ENCODE peak calls at places on chromosomes 7 and 10, in five cellular contexts. G is HepG2, P is A549, I is K562, N is H1. O is an unnamed sample.

GRCh38 chr10:1151071-1152033 is 95.2 kb downstream of the WDR37 start:
- DNase-seq in G (no peak), P (no peak), I (no peak), N (no peak), O (no peak)

GRCh38 chr10:91208645-91209044 is 11.8 kb upstream of the PCGF5 start:
- DNase-seq in I (no peak), P (no peak), G (no peak), N (no peak), O (no peak)

GRCh38 chr10:103784723-103785418 is 70.5 kb downstream of the SH3PXD2A start:
- DNase-seq in G (no peak), I (no peak), P (no peak), N (no peak), O (no peak)

GRCh38 chr10:26326874-26327273 is 110.3 kb downstream of the GAD2 start:
- DNase-seq in G (no peak), P (no peak), N (no peak), I (no peak), O (no peak)

GRCh38 chr7:149369497-149369896 is 91.4 kb downstream of the ZNF777 start:
- DNase-seq in I (no peak), G (no peak), N (no peak), P (no peak), O (no peak)

GRCh38 chr10:77840636-77841035 is 85.9 kb downstream of the DLG5 start:
- DNase-seq in G (no peak), N (no peak), P (no peak), I (no peak), O (no peak)

GRCh38 chr7:158614695-158615094 is 27.1 kb upstream of the PTPRN2 start:
- DNase-seq in P (no peak), I (no peak), G (no peak), N (no peak), O (no peak)

GRCh38 chr7:156751319-156751718 is 110.7 kb downstream of the RNF32 start:
- DNase-seq in G (no peak), N (no peak), I (no peak), P (no peak), O (no peak)

GRCh38 chr7:98719396-98719795 is 102.3 kb downstream of the NPTX2 start:
- DNase-seq in I (no peak), G (no peak), P (no peak), N (no peak), O (no peak)

GRCh38 chr10:121036431-121036830 is 185.3 kb downstream of the WDR11 start:
- DNase-seq in N (no peak), I (no peak), G (no peak), P (no peak), O (no peak)

GRCh38 chr7:69430502-69431145 is 167.7 kb upstream of the AUTS2 start:
- DNase-seq in P (no peak), G (no peak), I (no peak), N (no peak), O (no peak)

GRCh38 chr10:42959833-42960232 is 117.0 kb upstream of the RET start:
- DNase-seq in N (no peak), I (no peak), G (no peak), P (no peak), O (no peak)

GRCh38 chr10:133276435-133277201 is at the start of gene ADAM8:
- DNase-seq in I (peak), P (no peak), G (no peak), N (peak), O (no peak)

GRCh38 chr10:45471531-45472310 is 97.7 kb downstream of the ALOX5 start:
- DNase-seq in G (peak), N (no peak), I (no peak), P (no peak), O (no peak)

GRCh38 chr10:118470470-118470869 is 125.0 kb downstream of the PRLHR start:
- DNase-seq in N (no peak), I (peak), P (no peak), G (no peak), O (no peak)

GRCh38 chr10:17344206-17344605 is 110.2 kb downstream of the ST8SIA6 start:
- DNase-seq in I (no peak), G (no peak), P (no peak), N (no peak), O (no peak)

GRCh38 chr10:65805993-65806392 is 1119.8 kb upstream of the LRRTM3 start:
- DNase-seq in I (no peak), N (no peak), P (no peak), G (no peak), O (no peak)

GRCh38 chr10:5774987-5775386 is 38.2 kb downstream of the GDI2 start:
- DNase-seq in N (no peak), P (no peak), G (no peak), I (no peak), O (no peak)

GRCh38 chr10:35517431-35518181 is 87.5 kb upstream of the GJD4 start:
- DNase-seq in I (no peak), N (no peak), G (no peak), P (no peak), O (no peak)

GRCh38 chr7:106111671-106112117 is 418 bp downstream of the SYPL1 start:
- DNase-seq in G (peak), N (no peak), P (peak), I (peak), O (no peak)

GRCh38 chr10:52965489-52965888 is 192.9 kb upstream of the MBL2 start:
- DNase-seq in P (no peak), G (peak), N (no peak), I (no peak), O (no peak)

GRCh38 chr7:4815121-4815520 is 39.7 kb downstream of the AP5Z1 start:
- DNase-seq in G (no peak), I (no peak), N (no peak), P (no peak), O (no peak)

GRCh38 chr10:71597821-71598498 is 121.6 kb downstream of the C10orf105 start:
- DNase-seq in I (peak), N (no peak), G (peak), P (no peak), O (no peak)

GRCh38 chr7:32490127-32490796 is at the start of gene LSM5:
- DNase-seq in N (no peak), P (peak), I (peak), G (peak), O (peak)
- TF ChIP-seq EP300 in N (no peak), P (no peak), I (peak), G (peak), O (no peak)

GRCh38 chr10:124436191-124436638 is 13.6 kb downstream of the NKX1-2 start:
- DNase-seq in G (peak), N (no peak), I (no peak), P (no peak), O (peak)
- TF ChIP-seq KDM1A in G (no peak), N (no peak), I (no peak), P (no peak), O (no peak)

DNA sequence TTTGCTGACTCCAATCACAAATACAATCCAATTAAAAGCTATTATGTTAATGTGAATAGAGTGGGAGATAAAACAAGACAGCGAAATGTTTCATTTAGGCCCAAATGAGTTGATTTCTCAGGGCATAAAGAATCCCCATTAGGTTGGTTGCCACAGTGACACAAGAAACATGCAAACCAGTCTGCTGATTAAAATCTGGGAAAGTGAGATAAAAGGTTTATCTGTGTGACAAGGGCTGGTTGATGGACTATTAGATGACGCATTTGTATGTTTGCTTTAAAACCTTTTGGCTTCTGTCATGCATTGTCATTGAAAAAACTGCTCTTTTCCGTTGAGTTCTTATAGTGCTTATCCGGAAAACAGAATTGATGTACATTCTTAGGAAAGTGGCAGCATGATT is 658.2 kb downstream of the GATA3 start:
- DNase-seq in I (no peak), P (no peak), N (no peak), G (no peak), O (no peak)
- TF ChIP-seq EP300 in I (no peak), P (no peak), N (no peak), G (no peak), O (no peak)

GRCh38 chr10:58734116-58734515 is 221.4 kb downstream of the BICC1 start:
- DNase-seq in I (no peak), G (no peak), P (no peak), N (no peak), O (no peak)
- TF ChIP-seq KDM1A in I (no peak), G (no peak), P (no peak), N (no peak), O (no peak)

DNA sequence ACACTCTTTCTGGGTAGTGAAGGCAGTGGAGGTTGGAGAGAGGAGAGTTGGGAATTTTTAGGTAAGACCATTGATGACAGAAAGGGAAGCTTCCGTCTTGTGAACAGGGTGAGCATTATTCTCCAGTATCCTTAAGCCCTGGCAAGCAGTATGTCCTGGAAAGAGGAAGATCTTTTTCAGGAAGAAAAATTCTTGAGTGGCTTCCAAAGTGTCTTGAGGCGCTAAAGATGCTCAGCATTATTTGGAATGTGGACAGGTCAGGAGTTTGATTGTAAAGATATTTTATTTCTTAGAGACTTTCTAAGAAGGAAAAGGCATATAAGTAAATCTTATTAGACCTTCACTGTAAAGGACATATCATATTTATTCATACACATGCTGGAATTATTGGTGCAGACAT is 54.3 kb downstream of the ABCC2 start:
- DNase-seq in I (no peak), P (no peak), G (no peak), N (no peak), O (no peak)
- TF ChIP-seq EP300 in I (no peak), P (no peak), G (no peak), N (no peak), O (no peak)